ENCODE peak calls at places on chromosomes 12 and 14, in seven cellular contexts. One of them, this sample, is unnamed. For H3K4me1, the result is how much of the 10 kb centered on the place peaks cover.

GRCh38 chr12:47808574-47809380 is 10.9 kb downstream of the HDAC7 start:
- DNase-seq in endodermal cell: peak
- DNase-seq in adrenal gland: no peak
- DNase-seq in left ventricle myocardium inferior: no peak
- DNase-seq in H9: no peak
- DNase-seq in breast epithelium: no peak
- DNase-seq in upper lobe of left lung: peak
- DNase-seq in this sample: no peak

GRCh38 chr12:40224439-40225291 is at the start of gene LRRK2:
- DNase-seq in endodermal cell: peak
- DNase-seq in adrenal gland: peak
- DNase-seq in left ventricle myocardium inferior: peak
- DNase-seq in H9: peak
- DNase-seq in breast epithelium: peak
- DNase-seq in upper lobe of left lung: peak
- DNase-seq in this sample: peak

GRCh38 chr14:63647696-63648410 is 6.2 kb upstream of the WDR89 start:
- DNase-seq in endodermal cell: no peak
- DNase-seq in adrenal gland: no peak
- DNase-seq in left ventricle myocardium inferior: no peak
- DNase-seq in H9: no peak
- DNase-seq in breast epithelium: no peak
- DNase-seq in upper lobe of left lung: no peak
- DNase-seq in this sample: no peak

GRCh38 chr12:122022393-122023338 is 982 bp downstream of the BCL7A start:
- DNase-seq in endodermal cell: peak
- DNase-seq in adrenal gland: peak
- DNase-seq in left ventricle myocardium inferior: peak
- DNase-seq in H9: peak
- DNase-seq in breast epithelium: no peak
- DNase-seq in upper lobe of left lung: no peak
- DNase-seq in this sample: no peak

GRCh38 chr12:25789520-25789919 is 169.0 kb upstream of the RASSF8 start:
- DNase-seq in endodermal cell: no peak
- DNase-seq in adrenal gland: peak
- DNase-seq in left ventricle myocardium inferior: no peak
- DNase-seq in H9: no peak
- DNase-seq in breast epithelium: no peak
- DNase-seq in upper lobe of left lung: no peak
- DNase-seq in this sample: no peak

GRCh38 chr14:55841625-55842024 is 261.6 kb downstream of the KTN1 start:
- DNase-seq in endodermal cell: no peak
- DNase-seq in adrenal gland: no peak
- DNase-seq in left ventricle myocardium inferior: no peak
- DNase-seq in H9: no peak
- DNase-seq in breast epithelium: no peak
- DNase-seq in upper lobe of left lung: peak
- DNase-seq in this sample: no peak

GRCh38 chr12:15767301-15767700 is 21.9 kb downstream of the EPS8 start:
- DNase-seq in endodermal cell: no peak
- DNase-seq in adrenal gland: no peak
- DNase-seq in left ventricle myocardium inferior: no peak
- DNase-seq in H9: no peak
- DNase-seq in breast epithelium: no peak
- DNase-seq in upper lobe of left lung: no peak
- DNase-seq in this sample: no peak

GRCh38 chr12:81257952-81258551 is 180.2 kb downstream of the ACSS3 start:
- DNase-seq in endodermal cell: no peak
- DNase-seq in adrenal gland: no peak
- DNase-seq in left ventricle myocardium inferior: no peak
- DNase-seq in H9: no peak
- DNase-seq in breast epithelium: no peak
- DNase-seq in upper lobe of left lung: no peak
- DNase-seq in this sample: no peak

GRCh38 chr12:64268409-64268808 is 46.3 kb upstream of the KICS2 start:
- DNase-seq in endodermal cell: no peak
- DNase-seq in adrenal gland: no peak
- DNase-seq in left ventricle myocardium inferior: no peak
- DNase-seq in H9: no peak
- DNase-seq in breast epithelium: no peak
- DNase-seq in upper lobe of left lung: no peak
- DNase-seq in this sample: no peak

GRCh38 chr14:93686313-93686712 is 102.0 kb downstream of the PRIMA1 start:
- DNase-seq in endodermal cell: no peak
- DNase-seq in adrenal gland: no peak
- DNase-seq in left ventricle myocardium inferior: no peak
- DNase-seq in H9: no peak
- DNase-seq in breast epithelium: no peak
- DNase-seq in upper lobe of left lung: no peak
- DNase-seq in this sample: no peak

GRCh38 chr14:94045563-94046345 is 19.6 kb downstream of the OTUB2 start:
- DNase-seq in endodermal cell: peak
- DNase-seq in adrenal gland: peak
- DNase-seq in left ventricle myocardium inferior: no peak
- DNase-seq in H9: peak
- DNase-seq in breast epithelium: peak
- DNase-seq in upper lobe of left lung: no peak
- DNase-seq in this sample: peak

GRCh38 chr14:55071051-55071450 is 19.6 kb downstream of the MAPK1IP1L start:
- DNase-seq in endodermal cell: no peak
- DNase-seq in adrenal gland: no peak
- DNase-seq in left ventricle myocardium inferior: no peak
- DNase-seq in H9: no peak
- DNase-seq in breast epithelium: no peak
- DNase-seq in upper lobe of left lung: no peak
- DNase-seq in this sample: no peak

GRCh38 chr12:14239935-14240872 is 125.3 kb upstream of the ATF7IP start:
- DNase-seq in endodermal cell: peak
- DNase-seq in adrenal gland: no peak
- DNase-seq in left ventricle myocardium inferior: no peak
- DNase-seq in H9: peak
- DNase-seq in breast epithelium: no peak
- DNase-seq in upper lobe of left lung: peak
- DNase-seq in this sample: peak

GRCh38 chr12:105878964-105879363 is 259.8 kb downstream of the NUAK1 start:
- DNase-seq in endodermal cell: no peak
- DNase-seq in adrenal gland: no peak
- DNase-seq in left ventricle myocardium inferior: no peak
- DNase-seq in H9: no peak
- DNase-seq in breast epithelium: no peak
- DNase-seq in upper lobe of left lung: no peak
- DNase-seq in this sample: no peak

GRCh38 chr12:46699986-46700385 is 125.8 kb downstream of the SLC38A4 start:
- DNase-seq in endodermal cell: no peak
- DNase-seq in adrenal gland: no peak
- DNase-seq in left ventricle myocardium inferior: no peak
- DNase-seq in H9: no peak
- DNase-seq in breast epithelium: no peak
- DNase-seq in upper lobe of left lung: no peak
- DNase-seq in this sample: no peak

GRCh38 chr12:42473130-42473529 is 116.4 kb downstream of the PRICKLE1 start:
- DNase-seq in endodermal cell: no peak
- DNase-seq in adrenal gland: no peak
- DNase-seq in left ventricle myocardium inferior: no peak
- DNase-seq in H9: no peak
- DNase-seq in breast epithelium: no peak
- DNase-seq in upper lobe of left lung: no peak
- DNase-seq in this sample: no peak

GRCh38 chr14:66104486-66104885 is 381.7 kb upstream of the CCDC196 start:
- DNase-seq in endodermal cell: peak
- DNase-seq in adrenal gland: no peak
- DNase-seq in left ventricle myocardium inferior: no peak
- DNase-seq in H9: peak
- DNase-seq in breast epithelium: no peak
- DNase-seq in upper lobe of left lung: no peak
- DNase-seq in this sample: no peak

GRCh38 chr14:68775614-68776126 is 17.2 kb downstream of the ZFP36L1 start:
- DNase-seq in endodermal cell: peak
- DNase-seq in adrenal gland: no peak
- DNase-seq in left ventricle myocardium inferior: no peak
- DNase-seq in H9: no peak
- DNase-seq in breast epithelium: no peak
- DNase-seq in upper lobe of left lung: peak
- DNase-seq in this sample: no peak

GRCh38 chr14:95046711-95047681 is 110.3 kb downstream of the DICER1 start:
- DNase-seq in endodermal cell: peak
- DNase-seq in adrenal gland: no peak
- DNase-seq in left ventricle myocardium inferior: no peak
- DNase-seq in H9: peak
- DNase-seq in breast epithelium: peak
- DNase-seq in upper lobe of left lung: peak
- DNase-seq in this sample: peak

GRCh38 chr14:31084385-31084784 is 58.2 kb upstream of the STRN3 start:
- DNase-seq in endodermal cell: no peak
- DNase-seq in adrenal gland: no peak
- DNase-seq in left ventricle myocardium inferior: no peak
- DNase-seq in H9: no peak
- DNase-seq in breast epithelium: no peak
- DNase-seq in upper lobe of left lung: no peak
- DNase-seq in this sample: no peak

GRCh38 chr14:50714452-50715073 is 46.5 kb upstream of the SAV1 start:
- DNase-seq in endodermal cell: no peak
- DNase-seq in adrenal gland: peak
- DNase-seq in left ventricle myocardium inferior: no peak
- DNase-seq in H9: no peak
- DNase-seq in breast epithelium: no peak
- DNase-seq in upper lobe of left lung: no peak
- DNase-seq in this sample: no peak

GRCh38 chr14:70881549-70882174 is 25.6 kb upstream of the PCNX1 start:
- DNase-seq in endodermal cell: no peak
- DNase-seq in adrenal gland: no peak
- DNase-seq in left ventricle myocardium inferior: no peak
- DNase-seq in H9: no peak
- DNase-seq in breast epithelium: no peak
- DNase-seq in upper lobe of left lung: no peak
- DNase-seq in this sample: no peak

GRCh38 chr12:7933255-7933726 is 2.7 kb downstream of the SLC2A3 start:
- DNase-seq in endodermal cell: peak
- DNase-seq in adrenal gland: peak
- DNase-seq in left ventricle myocardium inferior: peak
- DNase-seq in H9: peak
- DNase-seq in breast epithelium: no peak
- DNase-seq in upper lobe of left lung: peak
- DNase-seq in this sample: peak

GRCh38 chr14:75906680-75907280 is 75.0 kb downstream of the TGFB3 start:
- DNase-seq in endodermal cell: peak
- DNase-seq in adrenal gland: peak
- DNase-seq in left ventricle myocardium inferior: no peak
- DNase-seq in H9: no peak
- DNase-seq in breast epithelium: no peak
- DNase-seq in upper lobe of left lung: peak
- DNase-seq in this sample: peak

GRCh38 chr14:93160353-93160801 is 24.3 kb downstream of the MOAP1 start:
- DNase-seq in endodermal cell: peak
- DNase-seq in adrenal gland: peak
- DNase-seq in left ventricle myocardium inferior: no peak
- DNase-seq in H9: peak
- DNase-seq in breast epithelium: no peak
- DNase-seq in upper lobe of left lung: no peak
- DNase-seq in this sample: no peak

GRCh38 chr14:78152246-78153068 is 17.7 kb upstream of the NRXN3 start:
- DNase-seq in endodermal cell: no peak
- DNase-seq in adrenal gland: no peak
- DNase-seq in left ventricle myocardium inferior: no peak
- DNase-seq in H9: no peak
- DNase-seq in breast epithelium: no peak
- DNase-seq in upper lobe of left lung: no peak
- DNase-seq in this sample: no peak

GRCh38 chr12:78787576-78787975 is 77.0 kb upstream of the SYT1 start:
- DNase-seq in endodermal cell: no peak
- DNase-seq in adrenal gland: no peak
- DNase-seq in left ventricle myocardium inferior: no peak
- DNase-seq in H9: no peak
- DNase-seq in breast epithelium: no peak
- DNase-seq in upper lobe of left lung: no peak
- DNase-seq in this sample: no peak

DNA sequence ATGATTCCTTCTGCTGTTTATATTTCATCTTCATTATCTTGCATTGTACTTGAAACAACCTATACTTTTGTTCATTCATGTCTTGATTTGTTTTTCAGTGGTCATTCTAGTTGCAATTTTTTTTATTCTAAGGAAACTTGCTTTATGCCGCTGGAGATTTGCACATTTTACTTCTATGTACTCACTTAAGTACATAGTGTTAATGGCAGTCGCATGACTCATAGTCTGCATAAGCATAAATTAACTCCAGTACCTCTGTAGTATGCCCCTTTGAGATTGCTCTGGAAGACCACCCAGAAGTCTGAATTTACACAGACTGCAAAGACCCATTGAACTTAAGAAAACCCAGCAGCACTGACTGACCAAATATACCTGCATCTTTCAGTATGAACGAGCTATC is 77.0 kb downstream of the MSRB3 start:
- DNase-seq in endodermal cell: no peak
- DNase-seq in adrenal gland: no peak
- DNase-seq in left ventricle myocardium inferior: no peak
- DNase-seq in H9: no peak
- DNase-seq in breast epithelium: no peak
- DNase-seq in upper lobe of left lung: no peak
- DNase-seq in this sample: no peak
- TF ChIP-seq CTCF in endodermal cell: no peak
- TF ChIP-seq CTCF in adrenal gland: no peak
- TF ChIP-seq CTCF in left ventricle myocardium inferior: no peak
- TF ChIP-seq CTCF in H9: no peak
- TF ChIP-seq CTCF in breast epithelium: no peak
- TF ChIP-seq CTCF in upper lobe of left lung: no peak
- TF ChIP-seq CTCF in this sample: no peak

DNA sequence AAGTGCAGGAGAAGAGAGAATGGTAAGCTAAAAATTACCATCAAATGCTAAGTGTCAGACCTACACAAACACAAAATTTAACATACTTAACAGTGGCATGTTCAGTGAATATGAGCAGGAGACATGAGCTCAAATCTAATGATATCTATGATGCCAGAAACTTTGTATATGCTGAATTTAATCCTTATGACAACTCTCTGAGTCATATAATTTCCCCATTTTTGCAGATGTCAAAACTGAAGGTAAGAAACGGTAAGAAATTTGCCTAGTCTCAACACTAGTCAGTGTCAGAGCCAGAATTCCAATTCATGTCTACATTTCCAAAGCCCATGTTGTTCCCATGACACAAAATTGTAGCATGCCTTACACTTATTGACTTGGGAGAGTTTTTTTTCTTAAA is 375.8 kb downstream of the APAF1 start:
- DNase-seq in endodermal cell: no peak
- DNase-seq in adrenal gland: no peak
- DNase-seq in left ventricle myocardium inferior: no peak
- DNase-seq in H9: no peak
- DNase-seq in breast epithelium: no peak
- DNase-seq in upper lobe of left lung: no peak
- DNase-seq in this sample: no peak
- H3K4me1 ChIP-seq in endodermal cell: under half
- H3K4me1 ChIP-seq in adrenal gland: under half
- H3K4me1 ChIP-seq in left ventricle myocardium inferior: under half
- H3K4me1 ChIP-seq in H9: under half
- H3K4me1 ChIP-seq in breast epithelium: under half
- H3K4me1 ChIP-seq in upper lobe of left lung: under half
- H3K4me1 ChIP-seq in this sample: under half

GRCh38 chr12:112524676-112525425 is 106.1 kb downstream of the PTPN11 start:
- DNase-seq in endodermal cell: peak
- DNase-seq in adrenal gland: no peak
- DNase-seq in left ventricle myocardium inferior: no peak
- DNase-seq in H9: peak
- DNase-seq in breast epithelium: no peak
- DNase-seq in upper lobe of left lung: no peak
- DNase-seq in this sample: no peak
- TF ChIP-seq CTCF in endodermal cell: peak
- TF ChIP-seq CTCF in adrenal gland: no peak
- TF ChIP-seq CTCF in left ventricle myocardium inferior: no peak
- TF ChIP-seq CTCF in H9: peak
- TF ChIP-seq CTCF in breast epithelium: peak
- TF ChIP-seq CTCF in upper lobe of left lung: no peak
- TF ChIP-seq CTCF in this sample: no peak

GRCh38 chr12:12717586-12718381 is 616 bp downstream of the CDKN1B start:
- DNase-seq in endodermal cell: peak
- DNase-seq in adrenal gland: peak
- DNase-seq in left ventricle myocardium inferior: peak
- DNase-seq in H9: peak
- DNase-seq in breast epithelium: no peak
- DNase-seq in upper lobe of left lung: peak
- DNase-seq in this sample: peak
- H3K4me1 ChIP-seq in endodermal cell: under half
- H3K4me1 ChIP-seq in adrenal gland: half or more
- H3K4me1 ChIP-seq in left ventricle myocardium inferior: half or more
- H3K4me1 ChIP-seq in H9: under half
- H3K4me1 ChIP-seq in breast epithelium: under half
- H3K4me1 ChIP-seq in upper lobe of left lung: half or more
- H3K4me1 ChIP-seq in this sample: under half

This sample was measured in mucosa of descending colon.